ENCODE peak calls at places on chromosomes 6 and 20, in seven cellular contexts. V is HCT116, B is H1, K is SK-N-SH, U is HepG2, D is K562, W is GM12878. H is an unnamed sample.

GRCh38 chr20:37354210-37355195 is 8.6 kb downstream of the SRC start:
- DNase-seq in V (no peak), B (no peak), K (peak; percentile 11), U (no peak), D (no peak), W (no peak), H (no peak)

GRCh38 chr20:5393218-5393870 is 76.6 kb upstream of the PROKR2 start:
- DNase-seq in V (no peak), B (no peak), K (peak; percentile 45), U (no peak), D (no peak), W (no peak), H (no peak)

GRCh38 chr6:85498596-85499258 is 48.8 kb downstream of the NT5E start:
- DNase-seq in V (peak; percentile 19), B (no peak), K (no peak), U (peak; percentile 21), D (no peak), W (no peak), H (peak; percentile 89)

GRCh38 chr6:42566614-42567208 is 2.9 kb downstream of the UBR2 start:
- DNase-seq in V (no peak), B (no peak), K (no peak), U (no peak), D (no peak), W (no peak), H (no peak)

GRCh38 chr6:3549314-3549940 is 92.6 kb upstream of the SLC22A23 start:
- DNase-seq in V (no peak), B (no peak), K (no peak), U (no peak), D (no peak), W (no peak), H (no peak)

GRCh38 chr20:44196278-44196677 is 9.3 kb upstream of the JPH2 start:
- DNase-seq in V (no peak), B (no peak), K (no peak), U (no peak), D (peak; percentile 28), W (no peak), H (no peak)

GRCh38 chr6:28207244-28208179 is 17.6 kb upstream of the ZSCAN9 start:
- DNase-seq in V (no peak), B (no peak), K (peak; percentile 42), U (no peak), D (no peak), W (no peak), H (no peak)

GRCh38 chr6:157390273-157391060 is 9.5 kb downstream of the ZDHHC14 start:
- DNase-seq in V (no peak), B (no peak), K (no peak), U (no peak), D (no peak), W (no peak), H (no peak)

GRCh38 chr6:112203577-112204349 is 50.6 kb downstream of the LAMA4 start:
- DNase-seq in V (peak; percentile 72), B (no peak), K (no peak), U (peak; percentile 10), D (no peak), W (no peak), H (no peak)

GRCh38 chr20:17558941-17559304 is 11.0 kb upstream of the DSTN start:
- DNase-seq in V (no peak), B (no peak), K (no peak), U (no peak), D (no peak), W (no peak), H (no peak)

GRCh38 chr6:72916906-72917305 is 295.0 kb downstream of the KCNQ5 start:
- DNase-seq in V (no peak), B (no peak), K (no peak), U (no peak), D (no peak), W (no peak), H (no peak)

GRCh38 chr6:149897855-149898744 is at the start of gene RAET1E:
- DNase-seq in V (no peak), B (no peak), K (no peak), U (no peak), D (no peak), W (no peak), H (no peak)
- TF ChIP-seq JUND in V (no peak), B (no peak), K (no peak), U (no peak), D (no peak), W (no peak), H (no peak)

DNA sequence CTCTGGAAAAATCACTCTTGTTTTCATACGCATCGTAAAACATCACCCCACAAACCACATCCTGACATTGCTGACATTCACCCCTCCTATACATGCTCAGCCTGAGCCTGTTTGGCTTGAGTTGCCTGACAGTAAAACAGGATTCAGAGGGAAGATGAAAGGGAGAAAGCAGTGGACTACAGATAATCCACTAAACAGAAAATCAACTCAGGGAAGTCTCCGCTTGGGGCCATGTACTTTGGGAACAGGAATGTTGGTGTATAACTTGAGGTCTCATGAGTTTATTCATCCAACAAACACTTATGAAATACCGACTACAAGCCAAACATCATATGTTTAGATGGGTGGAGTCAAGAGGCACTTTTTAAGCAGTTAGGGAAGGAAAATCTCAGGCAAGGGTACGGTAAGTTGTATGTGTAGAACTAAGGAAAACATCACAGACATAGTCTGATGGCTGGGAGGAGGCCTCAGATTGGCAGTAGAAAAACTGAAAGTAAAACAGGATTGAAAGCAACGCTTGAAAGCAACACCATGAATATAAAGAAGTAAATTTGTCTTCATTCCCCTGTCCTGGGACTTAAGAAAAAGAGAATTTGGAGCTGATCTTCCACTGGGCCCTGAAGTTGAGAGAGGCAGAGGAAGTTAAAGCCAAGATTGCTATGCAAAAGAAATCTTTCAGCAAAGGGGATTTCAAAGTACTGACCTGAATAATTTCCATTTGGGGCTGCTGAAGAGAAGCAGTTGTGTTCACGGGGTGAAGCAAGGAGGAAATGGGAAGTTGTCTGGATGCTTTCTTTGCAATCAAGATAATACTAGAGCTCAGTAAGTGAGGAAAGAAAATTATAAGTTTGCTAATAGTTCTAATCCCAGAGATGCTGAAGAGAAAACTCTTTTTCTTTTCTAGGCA is 28.8 kb downstream of the PDE7B start:
- DNase-seq in V (no peak), B (no peak), K (no peak), U (no peak), D (no peak), W (peak; percentile 61), H (no peak)
- TF ChIP-seq JUND in V (no peak), B (no peak), K (no peak), U (no peak), D (no peak), W (no peak), H (no peak)

DNA sequence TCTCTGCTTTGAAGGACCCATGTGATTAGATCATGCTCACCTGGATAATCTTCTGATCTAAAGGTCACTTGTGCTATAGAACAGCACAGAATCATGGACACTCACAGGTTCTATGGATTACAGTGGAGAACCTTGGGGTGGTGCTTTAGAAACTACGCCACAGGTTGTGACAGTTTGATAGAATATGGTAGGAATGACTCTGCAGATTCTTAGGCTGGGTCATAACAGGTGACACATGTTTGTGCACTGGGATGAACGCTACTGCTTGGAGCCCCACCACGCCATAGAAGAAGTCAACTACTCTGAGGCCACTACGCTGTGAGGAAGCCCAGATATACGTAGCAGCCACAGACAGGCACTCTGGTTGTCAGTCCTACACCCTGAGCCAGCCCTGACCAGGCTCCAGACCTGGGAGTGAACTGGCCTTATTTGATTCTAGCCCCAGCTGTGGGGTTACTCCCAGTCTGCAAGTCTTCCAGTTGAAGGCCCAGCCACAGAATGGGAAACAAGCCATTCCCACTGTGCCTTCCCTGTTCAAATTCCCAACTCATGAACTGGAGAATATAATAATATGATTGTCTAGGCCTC is 99.0 kb upstream of the SLC24A3 start:
- DNase-seq in V (no peak), B (no peak), K (no peak), U (no peak), D (no peak), W (no peak), H (no peak)
- TF ChIP-seq JUND in V (no peak), B (no peak), K (no peak), U (no peak), D (no peak), W (no peak), H (no peak)

GRCh38 chr6:136962661-136963060 is 40.6 kb downstream of the SLC35D3 start:
- DNase-seq in V (no peak), B (no peak), K (peak; percentile 58), U (no peak), D (no peak), W (no peak), H (no peak)
- TF ChIP-seq JUND in V (no peak), B (no peak), K (no peak), U (no peak), D (no peak), W (no peak), H (no peak)

GRCh38 chr20:19624221-19624620 is 133.8 kb upstream of the RIN2 start:
- DNase-seq in V (no peak), B (no peak), K (no peak), U (no peak), D (no peak), W (no peak), H (no peak)

GRCh38 chr20:19618711-19619110 is 139.3 kb upstream of the RIN2 start:
- DNase-seq in V (no peak), B (no peak), K (no peak), U (no peak), D (no peak), W (no peak), H (no peak)

GRCh38 chr20:19619904-19620430 is 138.1 kb upstream of the RIN2 start:
- DNase-seq in V (no peak), B (no peak), K (no peak), U (no peak), D (no peak), W (no peak), H (no peak)

GRCh38 chr20:19620471-19620870 is 137.6 kb upstream of the RIN2 start:
- DNase-seq in V (no peak), B (peak; percentile 34), K (no peak), U (peak; percentile 72), D (no peak), W (no peak), H (no peak)

DNA sequence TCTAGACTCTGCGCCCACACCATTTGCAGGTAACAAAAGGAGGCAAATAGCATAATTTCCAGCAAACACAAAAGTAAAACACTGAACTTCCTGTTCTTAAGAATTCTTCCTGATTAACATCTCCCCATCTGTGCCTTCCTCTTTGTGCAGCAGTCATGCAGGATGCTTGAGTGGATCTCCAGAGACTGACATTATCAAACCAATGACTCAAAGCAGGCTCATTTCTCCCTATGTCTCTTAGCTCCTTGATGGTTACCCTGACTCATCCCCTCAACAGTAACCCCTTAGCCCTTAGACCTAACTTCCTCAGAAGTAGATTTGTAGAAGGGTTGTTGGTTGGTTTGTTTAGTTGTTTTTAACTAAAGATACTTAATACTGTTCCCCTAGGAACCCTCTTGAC is 137.0 kb upstream of the RIN2 start:
- DNase-seq in V (no peak), B (no peak), K (no peak), U (no peak), D (no peak), W (no peak), H (no peak)
- TF ChIP-seq JUND in V (no peak), B (no peak), K (no peak), U (no peak), D (no peak), W (no peak), H (no peak)

GRCh38 chr6:5580736-5581568 is 319.6 kb downstream of the FARS2 start:
- DNase-seq in V (no peak), B (no peak), K (no peak), U (no peak), D (no peak), W (no peak), H (no peak)
- TF ChIP-seq JUND in V (no peak), B (no peak), K (no peak), U (no peak), D (no peak), W (no peak), H (no peak)

GRCh38 chr20:23668477-23668951 is 20.3 kb downstream of the CST4 start:
- DNase-seq in V (peak; percentile 54), B (peak; percentile 19), K (peak; percentile 63), U (peak; percentile 84), D (peak; percentile 58), W (no peak), H (peak; percentile 74)
- TF ChIP-seq JUND in V (no peak), B (no peak), K (no peak), U (no peak), D (no peak), W (no peak), H (no peak)